ENCODE peak calls at places on chromosomes 7 and 10, in eight cellular contexts. O is mesothelial cell of epicardium; M is A549; E is upper lobe of right lung; F is hypothalamus; Z is H4; C is SJSA1; G is CD4-positive, CD25-positive, alpha-beta regulatory T cell. U is an unnamed sample.
A peak's percentile ranks its signal among the peaks of the same experiment; 100 is the strongest.

GRCh38 chr10:58896229-58896628 is 280.2 kb upstream of the PHYHIPL start:
- DNase-seq in O (no peak), M (no peak), E (no peak), F (no peak), Z (no peak), C (no peak), G (no peak), U (no peak)

GRCh38 chr7:151249034-151249731 is 689 bp upstream of the SMARCD3 start:
- DNase-seq in O (no peak), M (peak; percentile 70), E (peak; percentile 83), F (peak; percentile 54), Z (peak; percentile 46), C (peak; percentile 71), G (no peak), U (peak; percentile 66)

GRCh38 chr10:102775973-102776669 is 32.4 kb downstream of the WBP1L start:
- DNase-seq in O (peak; percentile 33), M (no peak), E (peak; percentile 80), F (peak; percentile 73), Z (no peak), C (peak; percentile 74), G (no peak), U (no peak)

GRCh38 chr10:104707602-104708160 is 66.6 kb downstream of the SORCS3 start:
- DNase-seq in O (no peak), M (no peak), E (no peak), F (no peak), Z (no peak), C (no peak), G (no peak), U (no peak)

GRCh38 chr7:12764355-12765000 is 77.0 kb downstream of the ARL4A start:
- DNase-seq in O (no peak), M (no peak), E (no peak), F (no peak), Z (no peak), C (no peak), G (no peak), U (no peak)

GRCh38 chr7:137480824-137481365 is 137.4 kb upstream of the PTN start:
- DNase-seq in O (no peak), M (no peak), E (no peak), F (no peak), Z (no peak), C (no peak), G (no peak), U (no peak)

GRCh38 chr7:3846738-3847137 is 545.7 kb downstream of the SDK1 start:
- DNase-seq in O (no peak), M (no peak), E (no peak), F (no peak), Z (no peak), C (no peak), G (no peak), U (no peak)

GRCh38 chr7:149863500-149863899 is 10.3 kb upstream of the ATP6V0E2 start:
- DNase-seq in O (no peak), M (no peak), E (no peak), F (no peak), Z (no peak), C (no peak), G (no peak), U (no peak)

GRCh38 chr10:43222296-43222695 is 44.6 kb downstream of the RASGEF1A start:
- DNase-seq in O (peak; percentile 2), M (no peak), E (peak; percentile 45), F (no peak), Z (no peak), C (no peak), G (no peak), U (no peak)

GRCh38 chr7:112282476-112283188 is 76.1 kb downstream of the ZNF277 start:
- DNase-seq in O (no peak), M (no peak), E (no peak), F (no peak), Z (no peak), C (no peak), G (no peak), U (no peak)